ENCODE peak calls at places on chromosomes 2 and 18, in ten cellular contexts. J, M, C, K, X, N, T, V, G and O are unnamed samples.

GRCh38 chr2:27622921-27623384 is 5.9 kb downstream of the CCDC121 start:
- DNase-seq in T (no peak), C (peak), V (no peak), M (no peak), X (no peak), K (no peak), J (no peak), G (peak), N (no peak), O (no peak)

GRCh38 chr2:29241341-29241740 is 126.1 kb downstream of the CLIP4 start:
- DNase-seq in X (no peak), V (no peak), M (no peak), G (no peak), K (no peak), N (no peak), T (no peak), J (no peak), C (no peak), O (no peak)

GRCh38 chr2:224369028-224369632 is 32.8 kb downstream of the FAM124B start:
- DNase-seq in V (no peak), X (no peak), C (no peak), M (peak), K (peak), J (peak), T (peak), G (peak), N (peak), O (peak)

GRCh38 chr2:230327418-230328154 is 593 bp downstream of the SP140L start:
- DNase-seq in V (no peak), T (no peak), M (no peak), K (peak), X (no peak), J (no peak), C (no peak), G (no peak), N (no peak), O (peak)

GRCh38 chr2:38653380-38653714 is 12.6 kb upstream of the GALM start:
- DNase-seq in M (no peak), G (no peak), T (no peak), N (no peak), V (no peak), C (no peak), K (no peak), X (no peak), J (no peak), O (no peak)

GRCh38 chr2:113157897-113158753 is 15.6 kb upstream of the PSD4 start:
- DNase-seq in C (peak), K (no peak), X (no peak), T (no peak), V (no peak), N (no peak), J (no peak), M (no peak), G (no peak), O (no peak)

GRCh38 chr2:216188956-216189355 is 79.8 kb downstream of the XRCC5 start:
- DNase-seq in K (no peak), J (no peak), N (no peak), V (no peak), G (peak), T (no peak), X (no peak), C (peak), M (no peak), O (no peak)

GRCh38 chr2:126643431-126643830 is 12.5 kb upstream of the GYPC start:
- DNase-seq in M (no peak), T (no peak), V (no peak), K (no peak), N (no peak), X (no peak), C (no peak), J (no peak), G (no peak), O (no peak)

GRCh38 chr18:33761363-33761762 is 183.3 kb downstream of the ASXL3 start:
- DNase-seq in C (no peak), X (no peak), M (no peak), G (no peak), T (no peak), N (peak), V (no peak), K (peak), J (no peak), O (peak)

GRCh38 chr18:49612515-49613033 is 50.7 kb downstream of the LIPG start:
- DNase-seq in G (no peak), V (no peak), K (peak), N (no peak), X (no peak), C (no peak), T (no peak), J (no peak), M (no peak), O (no peak)

GRCh38 chr18:57043241-57043640 is 103.6 kb upstream of the BOD1L2 start:
- DNase-seq in V (no peak), C (no peak), G (no peak), M (no peak), X (no peak), J (no peak), T (no peak), K (no peak), N (no peak), O (no peak)

GRCh38 chr2:57943271-57943670 is 103.3 kb upstream of the VRK2 start:
- DNase-seq in N (no peak), C (peak), G (no peak), J (no peak), V (no peak), K (no peak), X (no peak), M (no peak), T (no peak), O (no peak)

GRCh38 chr2:51919395-51919794 is 887.5 kb upstream of the NRXN1 start:
- DNase-seq in N (no peak), T (no peak), M (no peak), X (no peak), G (peak), C (peak), V (no peak), J (no peak), K (no peak), O (no peak)

GRCh38 chr2:119702918-119703401 is 24.0 kb downstream of the TMEM177 start:
- DNase-seq in G (peak), C (no peak), M (peak), J (peak), X (no peak), N (no peak), T (peak), K (peak), V (peak), O (peak)

GRCh38 chr2:99278793-99279291 is 22.2 kb downstream of the LYG1 start:
- DNase-seq in M (no peak), C (peak), T (no peak), X (no peak), V (no peak), K (no peak), J (no peak), G (peak), N (no peak), O (no peak)

GRCh38 chr2:23900927-23901322 is 26.0 kb downstream of the ATAD2B start:
- DNase-seq in N (no peak), K (no peak), T (no peak), G (peak), M (no peak), C (peak), X (no peak), V (no peak), J (no peak), O (peak)

GRCh38 chr18:37254256-37254880 is 311.2 kb downstream of the CELF4 start:
- DNase-seq in X (no peak), T (peak), J (no peak), C (no peak), K (no peak), G (no peak), M (no peak), N (no peak), V (no peak), O (no peak)